ENCODE peak calls at places on chromosomes 16 and 17, in eight cellular contexts. A is stomach, B is HS-27A, O is nucleus accumbens, M is HTR-8/SVneo, J is aorta, G is HEK293T, E is lower leg skin. S is an unnamed sample.

GRCh38 chr17:50626037-50626574 is 8.6 kb upstream of the ABCC3 start:
- DNase-seq in A (peak), B (no peak), O (peak), M (peak), J (peak), G (peak), E (peak), S (peak)

GRCh38 chr17:3683054-3683511 is 12.9 kb downstream of the P2RX5 start:
- DNase-seq in A (peak), B (no peak), O (no peak), M (peak), J (no peak), G (peak), E (no peak), S (no peak)

GRCh38 chr16:14071576-14072271 is 605 bp downstream of the MRTFB start:
- DNase-seq in A (no peak), B (no peak), O (no peak), M (no peak), J (peak), G (no peak), E (no peak), S (no peak)

GRCh38 chr17:74833501-74834361 is 26.0 kb downstream of the GRIN2C start:
- DNase-seq in A (no peak), B (no peak), O (peak), M (no peak), J (peak), G (no peak), E (peak), S (no peak)

GRCh38 chr17:42171831-42172230 is 9.1 kb downstream of the KCNH4 start:
- DNase-seq in A (no peak), B (no peak), O (no peak), M (no peak), J (no peak), G (no peak), E (no peak), S (no peak)

GRCh38 chr17:32303861-32304288 is 38.1 kb downstream of the C17orf75 start:
- DNase-seq in A (no peak), B (no peak), O (no peak), M (no peak), J (no peak), G (no peak), E (no peak), S (no peak)

GRCh38 chr17:5703736-5704135 is 119.4 kb upstream of the NLRP1 start:
- DNase-seq in A (no peak), B (no peak), O (no peak), M (no peak), J (no peak), G (no peak), E (no peak), S (no peak)

GRCh38 chr17:47995241-47995935 is 24.5 kb downstream of the CDK5RAP3 start:
- DNase-seq in A (no peak), B (no peak), O (no peak), M (no peak), J (no peak), G (no peak), E (no peak), S (no peak)

GRCh38 chr16:51449441-51449840 is 298.4 kb upstream of the SALL1 start:
- DNase-seq in A (no peak), B (no peak), O (no peak), M (no peak), J (no peak), G (no peak), E (no peak), S (no peak)

S was measured in T1000.